ENCODE peak calls at places on chromosome 13, in seven cellular contexts. F is DND-41, H is mammary epithelial cell, Y is neural progenitor cell, O is OCI-LY7, P is fibroblast of lung, L is H9. A is an unnamed sample.

GRCh38 chr13:74979703-74980102 is 502.3 kb downstream of the TBC1D4 start:
- DNase-seq in F (no peak), H (no peak), Y (no peak), O (no peak), P (no peak), L (no peak), A (no peak)

GRCh38 chr13:95535243-95535642 is 17.3 kb upstream of the CLDN10 start:
- DNase-seq in F (no peak), H (peak; percentile 94), Y (no peak), O (no peak), P (peak; percentile 92), L (no peak), A (peak; percentile 89)

GRCh38 chr13:71754407-71754974 is 112.5 kb downstream of the DACH1 start:
- DNase-seq in F (no peak), H (no peak), Y (no peak), O (no peak), P (no peak), L (no peak), A (no peak)

GRCh38 chr13:43545317-43545874 is 241.4 kb downstream of the ENOX1 start:
- DNase-seq in F (no peak), H (no peak), Y (no peak), O (no peak), P (no peak), L (no peak), A (no peak)

GRCh38 chr13:22964245-22964966 is 216.4 kb upstream of the SGCG start:
- DNase-seq in F (no peak), H (no peak), Y (no peak), O (no peak), P (no peak), L (no peak), A (no peak)

GRCh38 chr13:66875264-66875663 is 354.9 kb downstream of the PCDH9 start:
- DNase-seq in F (no peak), H (no peak), Y (no peak), O (no peak), P (no peak), L (no peak), A (no peak)

GRCh38 chr13:66501187-66501586 is 728.9 kb downstream of the PCDH9 start:
- DNase-seq in F (no peak), H (peak; percentile 4), Y (no peak), O (no peak), P (peak; percentile 55), L (no peak), A (peak; percentile 32)

GRCh38 chr13:100361504-100361903 is 227.1 kb downstream of the GGACT start:
- DNase-seq in F (no peak), H (peak; percentile 2), Y (no peak), O (no peak), P (peak; percentile 64), L (no peak), A (peak; percentile 57)

GRCh38 chr13:96984061-96984508 is 10.2 kb downstream of the OXGR1 start:
- DNase-seq in F (no peak), H (peak; percentile 64), Y (peak; percentile 62), O (no peak), P (no peak), L (peak; percentile 53), A (no peak)

GRCh38 chr13:19239114-19239860 is 57.7 kb upstream of the TUBA3C start:
- DNase-seq in F (no peak), H (no peak), Y (no peak), O (no peak), P (no peak), L (no peak), A (no peak)

GRCh38 chr13:23610187-23610576 is 40.0 kb downstream of the TNFRSF19 start:
- DNase-seq in F (no peak), H (no peak), Y (no peak), O (no peak), P (peak; percentile 51), L (no peak), A (peak; percentile 47)

GRCh38 chr13:78876915-78877549 is 218.1 kb upstream of the OBI1 start:
- DNase-seq in F (no peak), H (no peak), Y (no peak), O (no peak), P (no peak), L (no peak), A (no peak)

GRCh38 chr13:109933476-109933875 is 147.1 kb upstream of the IRS2 start:
- DNase-seq in F (no peak), H (no peak), Y (peak; percentile 6), O (no peak), P (no peak), L (no peak), A (no peak)

GRCh38 chr13:34207334-34207733 is 389.4 kb downstream of the RFC3 start:
- DNase-seq in F (no peak), H (peak; percentile 9), Y (no peak), O (no peak), P (peak; percentile 94), L (no peak), A (peak; percentile 90)

GRCh38 chr13:56356690-56357089 is 784.0 kb upstream of the PRR20A start:
- DNase-seq in F (no peak), H (no peak), Y (no peak), O (no peak), P (no peak), L (no peak), A (no peak)

GRCh38 chr13:34817246-34817645 is 124.8 kb upstream of the NBEA start:
- DNase-seq in F (no peak), H (no peak), Y (no peak), O (no peak), P (peak; percentile 88), L (no peak), A (peak; percentile 90)

GRCh38 chr13:85828094-85828684 is 29.0 kb upstream of the SLITRK6 start:
- DNase-seq in F (no peak), H (no peak), Y (peak; percentile 29), O (peak; percentile 50), P (peak; percentile 4), L (no peak), A (peak; percentile 1)

GRCh38 chr13:46934749-46935148 is 37.9 kb upstream of the HTR2A start:
- DNase-seq in F (no peak), H (peak; percentile 53), Y (no peak), O (no peak), P (no peak), L (no peak), A (no peak)

GRCh38 chr13:30577381-30577780 is 40.3 kb upstream of the USPL1 start:
- DNase-seq in F (peak; percentile 69), H (peak; percentile 98), Y (no peak), O (no peak), P (peak; percentile 98), L (no peak), A (peak; percentile 97)

GRCh38 chr13:43269037-43269476 is 245.7 kb downstream of the DNAJC15 start:
- DNase-seq in F (no peak), H (peak; percentile 84), Y (no peak), O (no peak), P (peak; percentile 99), L (no peak), A (peak; percentile 99)

GRCh38 chr13:57858376-57858775 is 226.8 kb downstream of the PCDH17 start:
- DNase-seq in F (no peak), H (no peak), Y (no peak), O (no peak), P (no peak), L (no peak), A (no peak)

GRCh38 chr13:20053016-20053415 is 94.5 kb downstream of the ZMYM2 start:
- DNase-seq in F (no peak), H (no peak), Y (no peak), O (no peak), P (peak; percentile 35), L (no peak), A (peak; percentile 23)

DNA sequence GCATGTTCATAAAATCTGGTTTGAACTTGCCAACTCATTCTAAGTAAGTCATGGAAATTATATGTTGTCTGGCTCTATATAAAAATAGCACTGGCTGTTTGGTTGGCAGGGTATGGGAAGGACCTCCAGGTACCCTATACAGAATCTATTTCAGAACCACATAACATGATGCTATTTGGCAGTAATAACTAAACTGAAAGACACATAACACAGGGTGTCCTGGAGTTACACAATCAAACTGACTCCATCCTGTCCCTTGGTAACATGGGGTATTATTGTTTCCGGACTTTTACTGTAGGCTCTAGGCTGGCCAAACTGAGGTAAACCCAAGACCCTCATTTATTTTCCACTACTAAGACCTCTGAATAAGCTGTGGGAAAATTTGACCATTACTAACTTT is 248.8 kb downstream of the RGCC start:
- DNase-seq in F (no peak), H (no peak), Y (no peak), O (no peak), P (no peak), L (no peak), A (no peak)
- H3K4me2 ChIP-seq in F (no peak overlapping the region), H (no peak overlapping the region), Y (no peak overlapping the region), O (no peak overlapping the region), P (no peak overlapping the region), L (no peak overlapping the region), A (no peak overlapping the region)

DNA sequence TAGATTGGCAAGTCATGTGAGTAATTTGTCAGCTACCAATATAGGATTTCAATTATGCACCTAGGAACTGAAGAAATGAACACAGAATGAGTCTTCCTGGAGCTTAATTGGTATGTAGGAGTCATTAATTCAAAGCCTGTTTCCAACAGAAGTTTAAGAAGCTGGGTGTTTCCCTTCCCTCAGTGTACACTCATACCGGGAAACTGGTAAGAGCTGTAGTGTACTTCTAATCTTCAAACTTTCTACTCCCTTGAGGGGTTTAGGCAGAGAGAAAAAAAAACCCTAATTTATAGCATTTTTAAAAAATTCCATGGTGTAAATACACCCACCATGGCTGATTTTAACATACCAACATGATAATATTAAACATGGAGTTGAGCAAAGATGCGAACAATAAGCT is 665.7 kb upstream of the SLITRK5 start:
- DNase-seq in F (no peak), H (no peak), Y (no peak), O (no peak), P (no peak), L (no peak), A (no peak)
- H3K27ac ChIP-seq in F (no peak overlapping the region), H (no peak overlapping the region), Y (no peak overlapping the region), O (no peak overlapping the region), P (no peak overlapping the region), L (no peak overlapping the region), A (no peak overlapping the region)

DNA sequence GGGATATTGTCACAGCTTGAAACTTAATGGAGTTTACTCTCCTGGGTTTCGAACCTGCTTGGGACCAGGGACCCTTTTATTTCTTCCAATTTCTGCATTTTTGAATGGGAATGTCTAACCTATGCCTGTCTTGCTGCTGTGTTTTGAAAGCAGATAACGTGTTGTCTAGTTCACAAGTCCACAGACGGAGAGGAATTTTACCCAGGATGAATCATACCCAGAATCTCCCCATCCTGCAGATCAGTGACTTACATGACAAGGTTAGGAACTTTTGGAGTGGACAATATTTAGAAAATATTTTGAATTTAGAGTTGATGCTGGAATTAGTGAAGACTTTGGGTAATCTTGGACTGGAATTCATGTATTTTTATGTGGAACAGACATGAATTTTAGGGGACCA is 68.6 kb upstream of the RFXAP start:
- DNase-seq in F (no peak), H (no peak), Y (no peak), O (no peak), P (peak; percentile 47), L (no peak), A (peak; percentile 19)
- H3K4me2 ChIP-seq in F (no peak overlapping the region), H (no peak overlapping the region), Y (no peak overlapping the region), O (no peak overlapping the region), P (no peak overlapping the region), L (no peak overlapping the region), A (no peak overlapping the region)

DNA sequence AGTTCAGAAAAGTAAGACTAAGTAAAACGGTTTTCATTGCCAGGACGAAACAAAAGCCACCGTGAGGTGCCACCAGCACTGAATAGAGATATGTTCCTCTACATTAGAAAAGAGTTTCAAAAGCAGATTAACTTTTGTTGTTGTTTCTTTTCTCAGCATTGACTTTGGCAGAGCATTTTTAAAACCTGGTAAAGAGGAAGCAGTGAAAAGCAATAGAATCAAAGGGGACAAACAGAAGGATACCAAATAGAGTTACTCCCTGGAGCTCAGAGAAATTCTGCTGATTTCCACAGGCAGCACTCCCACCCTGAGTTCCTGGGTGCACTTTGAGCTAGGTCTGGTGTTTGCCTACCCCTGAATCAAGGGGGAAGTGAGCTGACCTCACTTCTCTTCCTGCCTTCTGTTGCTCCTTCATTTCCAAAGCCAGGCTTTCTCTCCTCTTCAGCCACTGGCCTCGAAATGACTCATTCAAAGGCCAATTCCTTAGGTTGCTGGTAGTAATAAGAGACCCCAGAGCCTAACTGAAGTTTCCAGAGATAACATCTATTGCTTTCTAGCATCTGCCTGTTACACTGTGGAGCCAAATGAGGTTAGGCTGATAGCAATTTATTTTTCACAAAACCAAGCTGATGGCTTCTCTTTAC is 11.3 kb upstream of the ERICH6B start:
- DNase-seq in F (no peak), H (no peak), Y (no peak), O (no peak), P (peak; percentile 26), L (no peak), A (peak; percentile 12)
- H3K27ac ChIP-seq in F (no peak overlapping the region), H (no peak overlapping the region), Y (no peak overlapping the region), O (no peak overlapping the region), P (no peak overlapping the region), L (no peak overlapping the region), A (no peak overlapping the region)

A was measured in astrocyte.